ENCODE peak calls at places on chromosomes 12 and 14, in ten cellular contexts. One of them, this sample, is unnamed.

GRCh38 chr14:87483651-87484260 is 509.2 kb downstream of the GALC start:
- DNase-seq in DND-41: no peak
- DNase-seq in heart left ventricle: no peak
- DNase-seq in neural crest cell: no peak
- DNase-seq in lower lobe of right lung: no peak
- DNase-seq in CD4-positive, CD25-positive, alpha-beta regulatory T cell: no peak
- DNase-seq in heart right ventricle: no peak
- DNase-seq in GM23248: peak; percentile 21
- DNase-seq in T-helper 9 cell: no peak
- DNase-seq in HTR-8/SVneo: no peak
- DNase-seq in this sample: no peak

GRCh38 chr14:83007641-83008237 is 1474.1 kb upstream of the SEL1L start:
- DNase-seq in CD4-positive, CD25-positive, alpha-beta regulatory T cell: no peak
- DNase-seq in lower lobe of right lung: no peak
- DNase-seq in HTR-8/SVneo: no peak
- DNase-seq in GM23248: no peak
- DNase-seq in DND-41: no peak
- DNase-seq in T-helper 9 cell: no peak
- DNase-seq in heart right ventricle: no peak
- DNase-seq in neural crest cell: no peak
- DNase-seq in heart left ventricle: no peak
- DNase-seq in this sample: no peak

GRCh38 chr12:131897875-131898274 is 3.5 kb downstream of the ULK1 start:
- DNase-seq in HTR-8/SVneo: no peak
- DNase-seq in GM23248: no peak
- DNase-seq in DND-41: no peak
- DNase-seq in heart right ventricle: no peak
- DNase-seq in T-helper 9 cell: no peak
- DNase-seq in CD4-positive, CD25-positive, alpha-beta regulatory T cell: no peak
- DNase-seq in lower lobe of right lung: no peak
- DNase-seq in neural crest cell: no peak
- DNase-seq in heart left ventricle: no peak
- DNase-seq in this sample: no peak

GRCh38 chr12:27589419-27589818 is 65.4 kb downstream of the PPFIBP1 start:
- DNase-seq in heart left ventricle: no peak
- DNase-seq in DND-41: no peak
- DNase-seq in HTR-8/SVneo: no peak
- DNase-seq in lower lobe of right lung: no peak
- DNase-seq in T-helper 9 cell: no peak
- DNase-seq in neural crest cell: no peak
- DNase-seq in CD4-positive, CD25-positive, alpha-beta regulatory T cell: no peak
- DNase-seq in GM23248: no peak
- DNase-seq in heart right ventricle: no peak
- DNase-seq in this sample: no peak

GRCh38 chr12:6927999-6928702 is 392 bp downstream of the ATN1 start:
- DNase-seq in CD4-positive, CD25-positive, alpha-beta regulatory T cell: no peak
- DNase-seq in HTR-8/SVneo: no peak
- DNase-seq in DND-41: no peak
- DNase-seq in heart left ventricle: no peak
- DNase-seq in neural crest cell: no peak
- DNase-seq in lower lobe of right lung: no peak
- DNase-seq in GM23248: peak; percentile 48
- DNase-seq in heart right ventricle: no peak
- DNase-seq in T-helper 9 cell: peak; percentile 20
- DNase-seq in this sample: no peak

GRCh38 chr12:1443421-1444141 is 150.8 kb downstream of the FBXL14 start:
- DNase-seq in HTR-8/SVneo: no peak
- DNase-seq in DND-41: no peak
- DNase-seq in heart left ventricle: no peak
- DNase-seq in lower lobe of right lung: no peak
- DNase-seq in GM23248: peak; percentile 84
- DNase-seq in heart right ventricle: no peak
- DNase-seq in CD4-positive, CD25-positive, alpha-beta regulatory T cell: no peak
- DNase-seq in T-helper 9 cell: no peak
- DNase-seq in neural crest cell: no peak
- DNase-seq in this sample: peak; percentile 65

GRCh38 chr12:26971963-26972362 is 33.7 kb downstream of the FGFR1OP2 start:
- DNase-seq in DND-41: no peak
- DNase-seq in heart right ventricle: no peak
- DNase-seq in neural crest cell: no peak
- DNase-seq in lower lobe of right lung: no peak
- DNase-seq in GM23248: no peak
- DNase-seq in heart left ventricle: no peak
- DNase-seq in CD4-positive, CD25-positive, alpha-beta regulatory T cell: peak; percentile 57
- DNase-seq in HTR-8/SVneo: no peak
- DNase-seq in T-helper 9 cell: peak; percentile 42
- DNase-seq in this sample: no peak

GRCh38 chr14:22291406-22291805 is 297.6 kb downstream of the DAD1 start:
- DNase-seq in HTR-8/SVneo: no peak
- DNase-seq in lower lobe of right lung: no peak
- DNase-seq in GM23248: peak; percentile 3
- DNase-seq in heart left ventricle: no peak
- DNase-seq in DND-41: no peak
- DNase-seq in heart right ventricle: no peak
- DNase-seq in neural crest cell: no peak
- DNase-seq in CD4-positive, CD25-positive, alpha-beta regulatory T cell: no peak
- DNase-seq in T-helper 9 cell: no peak
- DNase-seq in this sample: no peak

GRCh38 chr12:10466311-10466710 is 13.1 kb upstream of the KLRC1 start:
- DNase-seq in CD4-positive, CD25-positive, alpha-beta regulatory T cell: no peak
- DNase-seq in neural crest cell: no peak
- DNase-seq in lower lobe of right lung: no peak
- DNase-seq in T-helper 9 cell: no peak
- DNase-seq in GM23248: no peak
- DNase-seq in DND-41: no peak
- DNase-seq in heart left ventricle: no peak
- DNase-seq in HTR-8/SVneo: no peak
- DNase-seq in heart right ventricle: no peak
- DNase-seq in this sample: no peak

GRCh38 chr14:54252072-54252730 is 144.6 kb upstream of the CDKN3 start:
- DNase-seq in neural crest cell: no peak
- DNase-seq in T-helper 9 cell: no peak
- DNase-seq in heart left ventricle: no peak
- DNase-seq in HTR-8/SVneo: peak; percentile 84
- DNase-seq in heart right ventricle: no peak
- DNase-seq in GM23248: peak; percentile 76
- DNase-seq in DND-41: no peak
- DNase-seq in lower lobe of right lung: no peak
- DNase-seq in CD4-positive, CD25-positive, alpha-beta regulatory T cell: no peak
- DNase-seq in this sample: no peak

GRCh38 chr14:48527832-48528231 is 852.4 kb upstream of the MDGA2 start:
- DNase-seq in heart left ventricle: no peak
- DNase-seq in CD4-positive, CD25-positive, alpha-beta regulatory T cell: no peak
- DNase-seq in T-helper 9 cell: no peak
- DNase-seq in heart right ventricle: no peak
- DNase-seq in GM23248: no peak
- DNase-seq in lower lobe of right lung: no peak
- DNase-seq in DND-41: no peak
- DNase-seq in HTR-8/SVneo: no peak
- DNase-seq in neural crest cell: no peak
- DNase-seq in this sample: no peak

GRCh38 chr14:38129705-38130104 is 78.0 kb upstream of the SSTR1 start:
- DNase-seq in DND-41: no peak
- DNase-seq in HTR-8/SVneo: no peak
- DNase-seq in GM23248: no peak
- DNase-seq in lower lobe of right lung: no peak
- DNase-seq in heart left ventricle: no peak
- DNase-seq in heart right ventricle: no peak
- DNase-seq in T-helper 9 cell: no peak
- DNase-seq in CD4-positive, CD25-positive, alpha-beta regulatory T cell: no peak
- DNase-seq in neural crest cell: no peak
- DNase-seq in this sample: no peak

GRCh38 chr14:70156602-70157001 is 32.1 kb downstream of the SLC8A3 start:
- DNase-seq in HTR-8/SVneo: no peak
- DNase-seq in DND-41: no peak
- DNase-seq in neural crest cell: no peak
- DNase-seq in GM23248: no peak
- DNase-seq in T-helper 9 cell: no peak
- DNase-seq in heart left ventricle: no peak
- DNase-seq in CD4-positive, CD25-positive, alpha-beta regulatory T cell: no peak
- DNase-seq in lower lobe of right lung: no peak
- DNase-seq in heart right ventricle: no peak
- DNase-seq in this sample: no peak

This sample was measured in sigmoid colon.